ENCODE peak calls at places on chromosomes 4 and X, in ten cellular contexts. One of them, this sample, is unnamed.

GRCh38 chrX:47643926-47644325 is 6.4 kb downstream of the ELK1 start:
- DNase-seq in NCI-H510A treated with DMSO at 0.1 percent for 48 hours: no peak
- DNase-seq in stimulated activated CD4-positive, alpha-beta T cell treated with anti-CD3 and anti-CD28 coated beads, Interleukin-1b, Interleukin-23, amount 100 ng/mL, for 24 hours: no peak
- DNase-seq in NCI-H748 treated with DMSO at 0.1 percent for 48 hours: no peak
- DNase-seq in NT2/D1: no peak
- DNase-seq in activated naive CD4-positive, alpha-beta T cell: no peak
- DNase-seq in aorta: no peak
- DNase-seq in HCT116: no peak
- DNase-seq in AG09319: no peak
- DNase-seq in activated CD4-positive, alpha-beta T cell treated with anti-CD3 and anti-CD28 coated beads, Interleukin-2, amount 50 U/mL, for 24 hours: no peak
- DNase-seq in this sample: no peak

GRCh38 chr4:3335385-3335784 is 42.6 kb downstream of the RGS12 start:
- DNase-seq in NCI-H510A treated with DMSO at 0.1 percent for 48 hours: no peak
- DNase-seq in activated naive CD4-positive, alpha-beta T cell: no peak
- DNase-seq in aorta: no peak
- DNase-seq in activated CD4-positive, alpha-beta T cell treated with anti-CD3 and anti-CD28 coated beads, Interleukin-2, amount 50 U/mL, for 24 hours: no peak
- DNase-seq in HCT116: no peak
- DNase-seq in stimulated activated CD4-positive, alpha-beta T cell treated with anti-CD3 and anti-CD28 coated beads, Interleukin-1b, Interleukin-23, amount 100 ng/mL, for 24 hours: no peak
- DNase-seq in NT2/D1: no peak
- DNase-seq in AG09319: no peak
- DNase-seq in NCI-H748 treated with DMSO at 0.1 percent for 48 hours: no peak
- DNase-seq in this sample: peak

GRCh38 chr4:120731561-120731960 is 191.0 kb downstream of the PRDM5 start:
- DNase-seq in stimulated activated CD4-positive, alpha-beta T cell treated with anti-CD3 and anti-CD28 coated beads, Interleukin-1b, Interleukin-23, amount 100 ng/mL, for 24 hours: no peak
- DNase-seq in HCT116: no peak
- DNase-seq in NCI-H510A treated with DMSO at 0.1 percent for 48 hours: no peak
- DNase-seq in activated CD4-positive, alpha-beta T cell treated with anti-CD3 and anti-CD28 coated beads, Interleukin-2, amount 50 U/mL, for 24 hours: no peak
- DNase-seq in AG09319: peak
- DNase-seq in activated naive CD4-positive, alpha-beta T cell: no peak
- DNase-seq in NCI-H748 treated with DMSO at 0.1 percent for 48 hours: no peak
- DNase-seq in NT2/D1: no peak
- DNase-seq in aorta: no peak
- DNase-seq in this sample: no peak

GRCh38 chr4:158013858-158014257 is 159.0 kb downstream of the GASK1B start:
- DNase-seq in NCI-H748 treated with DMSO at 0.1 percent for 48 hours: no peak
- DNase-seq in HCT116: no peak
- DNase-seq in stimulated activated CD4-positive, alpha-beta T cell treated with anti-CD3 and anti-CD28 coated beads, Interleukin-1b, Interleukin-23, amount 100 ng/mL, for 24 hours: no peak
- DNase-seq in activated CD4-positive, alpha-beta T cell treated with anti-CD3 and anti-CD28 coated beads, Interleukin-2, amount 50 U/mL, for 24 hours: no peak
- DNase-seq in AG09319: no peak
- DNase-seq in NCI-H510A treated with DMSO at 0.1 percent for 48 hours: no peak
- DNase-seq in activated naive CD4-positive, alpha-beta T cell: no peak
- DNase-seq in aorta: no peak
- DNase-seq in NT2/D1: no peak
- DNase-seq in this sample: no peak

GRCh38 chrX:87525771-87526229 is 8.2 kb downstream of the KLHL4 start:
- DNase-seq in NCI-H510A treated with DMSO at 0.1 percent for 48 hours: no peak
- DNase-seq in activated naive CD4-positive, alpha-beta T cell: no peak
- DNase-seq in HCT116: no peak
- DNase-seq in NCI-H748 treated with DMSO at 0.1 percent for 48 hours: no peak
- DNase-seq in AG09319: no peak
- DNase-seq in NT2/D1: no peak
- DNase-seq in activated CD4-positive, alpha-beta T cell treated with anti-CD3 and anti-CD28 coated beads, Interleukin-2, amount 50 U/mL, for 24 hours: no peak
- DNase-seq in stimulated activated CD4-positive, alpha-beta T cell treated with anti-CD3 and anti-CD28 coated beads, Interleukin-1b, Interleukin-23, amount 100 ng/mL, for 24 hours: no peak
- DNase-seq in aorta: no peak
- DNase-seq in this sample: no peak

GRCh38 chrX:8845060-8845459 is 43.9 kb upstream of the FAM9A start:
- DNase-seq in aorta: no peak
- DNase-seq in stimulated activated CD4-positive, alpha-beta T cell treated with anti-CD3 and anti-CD28 coated beads, Interleukin-1b, Interleukin-23, amount 100 ng/mL, for 24 hours: no peak
- DNase-seq in HCT116: no peak
- DNase-seq in AG09319: no peak
- DNase-seq in activated naive CD4-positive, alpha-beta T cell: no peak
- DNase-seq in NT2/D1: no peak
- DNase-seq in NCI-H748 treated with DMSO at 0.1 percent for 48 hours: no peak
- DNase-seq in NCI-H510A treated with DMSO at 0.1 percent for 48 hours: no peak
- DNase-seq in activated CD4-positive, alpha-beta T cell treated with anti-CD3 and anti-CD28 coated beads, Interleukin-2, amount 50 U/mL, for 24 hours: no peak
- DNase-seq in this sample: no peak

GRCh38 chrX:129632443-129632842 is 22.3 kb downstream of the APLN start:
- DNase-seq in activated CD4-positive, alpha-beta T cell treated with anti-CD3 and anti-CD28 coated beads, Interleukin-2, amount 50 U/mL, for 24 hours: no peak
- DNase-seq in stimulated activated CD4-positive, alpha-beta T cell treated with anti-CD3 and anti-CD28 coated beads, Interleukin-1b, Interleukin-23, amount 100 ng/mL, for 24 hours: no peak
- DNase-seq in activated naive CD4-positive, alpha-beta T cell: no peak
- DNase-seq in aorta: no peak
- DNase-seq in HCT116: no peak
- DNase-seq in NCI-H748 treated with DMSO at 0.1 percent for 48 hours: no peak
- DNase-seq in NCI-H510A treated with DMSO at 0.1 percent for 48 hours: no peak
- DNase-seq in NT2/D1: no peak
- DNase-seq in AG09319: peak
- DNase-seq in this sample: peak

GRCh38 chrX:47080915-47081236 is 2.6 kb downstream of the RGN start:
- DNase-seq in HCT116: no peak
- DNase-seq in NT2/D1: no peak
- DNase-seq in NCI-H748 treated with DMSO at 0.1 percent for 48 hours: no peak
- DNase-seq in stimulated activated CD4-positive, alpha-beta T cell treated with anti-CD3 and anti-CD28 coated beads, Interleukin-1b, Interleukin-23, amount 100 ng/mL, for 24 hours: no peak
- DNase-seq in activated naive CD4-positive, alpha-beta T cell: no peak
- DNase-seq in NCI-H510A treated with DMSO at 0.1 percent for 48 hours: no peak
- DNase-seq in aorta: no peak
- DNase-seq in activated CD4-positive, alpha-beta T cell treated with anti-CD3 and anti-CD28 coated beads, Interleukin-2, amount 50 U/mL, for 24 hours: no peak
- DNase-seq in AG09319: no peak
- DNase-seq in this sample: no peak

GRCh38 chr4:37241646-37242045 is 2.9 kb upstream of the NWD2 start:
- DNase-seq in HCT116: no peak
- DNase-seq in activated naive CD4-positive, alpha-beta T cell: no peak
- DNase-seq in aorta: no peak
- DNase-seq in stimulated activated CD4-positive, alpha-beta T cell treated with anti-CD3 and anti-CD28 coated beads, Interleukin-1b, Interleukin-23, amount 100 ng/mL, for 24 hours: no peak
- DNase-seq in AG09319: no peak
- DNase-seq in NCI-H510A treated with DMSO at 0.1 percent for 48 hours: no peak
- DNase-seq in NCI-H748 treated with DMSO at 0.1 percent for 48 hours: no peak
- DNase-seq in NT2/D1: no peak
- DNase-seq in activated CD4-positive, alpha-beta T cell treated with anti-CD3 and anti-CD28 coated beads, Interleukin-2, amount 50 U/mL, for 24 hours: no peak
- DNase-seq in this sample: no peak

GRCh38 chr4:17013382-17014006 is 115.0 kb upstream of the LDB2 start:
- DNase-seq in stimulated activated CD4-positive, alpha-beta T cell treated with anti-CD3 and anti-CD28 coated beads, Interleukin-1b, Interleukin-23, amount 100 ng/mL, for 24 hours: no peak
- DNase-seq in NCI-H510A treated with DMSO at 0.1 percent for 48 hours: no peak
- DNase-seq in aorta: no peak
- DNase-seq in activated naive CD4-positive, alpha-beta T cell: no peak
- DNase-seq in activated CD4-positive, alpha-beta T cell treated with anti-CD3 and anti-CD28 coated beads, Interleukin-2, amount 50 U/mL, for 24 hours: no peak
- DNase-seq in AG09319: no peak
- DNase-seq in NCI-H748 treated with DMSO at 0.1 percent for 48 hours: no peak
- DNase-seq in NT2/D1: no peak
- DNase-seq in HCT116: no peak
- DNase-seq in this sample: no peak

GRCh38 chrX:33211356-33212254 is at the start of gene DMD:
- DNase-seq in NCI-H510A treated with DMSO at 0.1 percent for 48 hours: no peak
- DNase-seq in aorta: peak
- DNase-seq in activated CD4-positive, alpha-beta T cell treated with anti-CD3 and anti-CD28 coated beads, Interleukin-2, amount 50 U/mL, for 24 hours: no peak
- DNase-seq in activated naive CD4-positive, alpha-beta T cell: no peak
- DNase-seq in NCI-H748 treated with DMSO at 0.1 percent for 48 hours: no peak
- DNase-seq in HCT116: no peak
- DNase-seq in NT2/D1: no peak
- DNase-seq in AG09319: peak
- DNase-seq in stimulated activated CD4-positive, alpha-beta T cell treated with anti-CD3 and anti-CD28 coated beads, Interleukin-1b, Interleukin-23, amount 100 ng/mL, for 24 hours: no peak
- DNase-seq in this sample: no peak

GRCh38 chr4:113584407-113585150 is 177.0 kb downstream of the CAMK2D start:
- DNase-seq in stimulated activated CD4-positive, alpha-beta T cell treated with anti-CD3 and anti-CD28 coated beads, Interleukin-1b, Interleukin-23, amount 100 ng/mL, for 24 hours: no peak
- DNase-seq in NCI-H748 treated with DMSO at 0.1 percent for 48 hours: no peak
- DNase-seq in NCI-H510A treated with DMSO at 0.1 percent for 48 hours: no peak
- DNase-seq in AG09319: no peak
- DNase-seq in activated naive CD4-positive, alpha-beta T cell: no peak
- DNase-seq in activated CD4-positive, alpha-beta T cell treated with anti-CD3 and anti-CD28 coated beads, Interleukin-2, amount 50 U/mL, for 24 hours: no peak
- DNase-seq in aorta: no peak
- DNase-seq in HCT116: peak
- DNase-seq in NT2/D1: peak
- DNase-seq in this sample: no peak

GRCh38 chr4:54228563-54229501 is at the start of gene PDGFRA:
- DNase-seq in AG09319: peak
- DNase-seq in NCI-H748 treated with DMSO at 0.1 percent for 48 hours: peak
- DNase-seq in NCI-H510A treated with DMSO at 0.1 percent for 48 hours: no peak
- DNase-seq in activated CD4-positive, alpha-beta T cell treated with anti-CD3 and anti-CD28 coated beads, Interleukin-2, amount 50 U/mL, for 24 hours: no peak
- DNase-seq in activated naive CD4-positive, alpha-beta T cell: no peak
- DNase-seq in stimulated activated CD4-positive, alpha-beta T cell treated with anti-CD3 and anti-CD28 coated beads, Interleukin-1b, Interleukin-23, amount 100 ng/mL, for 24 hours: no peak
- DNase-seq in NT2/D1: no peak
- DNase-seq in aorta: peak
- DNase-seq in HCT116: no peak
- DNase-seq in this sample: no peak

GRCh38 chr4:186580669-186581068 is 25.3 kb upstream of the MTNR1A start:
- DNase-seq in activated CD4-positive, alpha-beta T cell treated with anti-CD3 and anti-CD28 coated beads, Interleukin-2, amount 50 U/mL, for 24 hours: no peak
- DNase-seq in NCI-H748 treated with DMSO at 0.1 percent for 48 hours: no peak
- DNase-seq in activated naive CD4-positive, alpha-beta T cell: no peak
- DNase-seq in HCT116: no peak
- DNase-seq in stimulated activated CD4-positive, alpha-beta T cell treated with anti-CD3 and anti-CD28 coated beads, Interleukin-1b, Interleukin-23, amount 100 ng/mL, for 24 hours: no peak
- DNase-seq in NCI-H510A treated with DMSO at 0.1 percent for 48 hours: no peak
- DNase-seq in AG09319: no peak
- DNase-seq in NT2/D1: no peak
- DNase-seq in aorta: no peak
- DNase-seq in this sample: no peak

GRCh38 chr4:5691491-5692132 is 16.7 kb downstream of the EVC2 start:
- DNase-seq in activated CD4-positive, alpha-beta T cell treated with anti-CD3 and anti-CD28 coated beads, Interleukin-2, amount 50 U/mL, for 24 hours: no peak
- DNase-seq in AG09319: no peak
- DNase-seq in stimulated activated CD4-positive, alpha-beta T cell treated with anti-CD3 and anti-CD28 coated beads, Interleukin-1b, Interleukin-23, amount 100 ng/mL, for 24 hours: no peak
- DNase-seq in aorta: no peak
- DNase-seq in HCT116: no peak
- DNase-seq in NCI-H748 treated with DMSO at 0.1 percent for 48 hours: no peak
- DNase-seq in activated naive CD4-positive, alpha-beta T cell: no peak
- DNase-seq in NCI-H510A treated with DMSO at 0.1 percent for 48 hours: no peak
- DNase-seq in NT2/D1: no peak
- DNase-seq in this sample: no peak

GRCh38 chrX:72128881-72129280 is 2.8 kb downstream of the RTL5 start:
- DNase-seq in activated CD4-positive, alpha-beta T cell treated with anti-CD3 and anti-CD28 coated beads, Interleukin-2, amount 50 U/mL, for 24 hours: no peak
- DNase-seq in NT2/D1: no peak
- DNase-seq in stimulated activated CD4-positive, alpha-beta T cell treated with anti-CD3 and anti-CD28 coated beads, Interleukin-1b, Interleukin-23, amount 100 ng/mL, for 24 hours: peak
- DNase-seq in aorta: no peak
- DNase-seq in NCI-H748 treated with DMSO at 0.1 percent for 48 hours: no peak
- DNase-seq in NCI-H510A treated with DMSO at 0.1 percent for 48 hours: peak
- DNase-seq in activated naive CD4-positive, alpha-beta T cell: peak
- DNase-seq in HCT116: no peak
- DNase-seq in AG09319: no peak
- DNase-seq in this sample: no peak

GRCh38 chrX:39399387-39399786 is 598.1 kb downstream of the MID1IP1 start:
- DNase-seq in stimulated activated CD4-positive, alpha-beta T cell treated with anti-CD3 and anti-CD28 coated beads, Interleukin-1b, Interleukin-23, amount 100 ng/mL, for 24 hours: no peak
- DNase-seq in NCI-H510A treated with DMSO at 0.1 percent for 48 hours: no peak
- DNase-seq in HCT116: no peak
- DNase-seq in activated naive CD4-positive, alpha-beta T cell: no peak
- DNase-seq in activated CD4-positive, alpha-beta T cell treated with anti-CD3 and anti-CD28 coated beads, Interleukin-2, amount 50 U/mL, for 24 hours: no peak
- DNase-seq in AG09319: no peak
- DNase-seq in aorta: no peak
- DNase-seq in NT2/D1: no peak
- DNase-seq in NCI-H748 treated with DMSO at 0.1 percent for 48 hours: no peak
- DNase-seq in this sample: no peak

GRCh38 chr4:173301518-173302201 is 32.5 kb downstream of the HMGB2 start:
- DNase-seq in AG09319: no peak
- DNase-seq in aorta: no peak
- DNase-seq in NCI-H510A treated with DMSO at 0.1 percent for 48 hours: no peak
- DNase-seq in HCT116: peak
- DNase-seq in stimulated activated CD4-positive, alpha-beta T cell treated with anti-CD3 and anti-CD28 coated beads, Interleukin-1b, Interleukin-23, amount 100 ng/mL, for 24 hours: no peak
- DNase-seq in activated naive CD4-positive, alpha-beta T cell: no peak
- DNase-seq in activated CD4-positive, alpha-beta T cell treated with anti-CD3 and anti-CD28 coated beads, Interleukin-2, amount 50 U/mL, for 24 hours: no peak
- DNase-seq in NT2/D1: no peak
- DNase-seq in NCI-H748 treated with DMSO at 0.1 percent for 48 hours: peak
- DNase-seq in this sample: no peak

GRCh38 chr4:53089940-53090729 is 228.0 kb downstream of the RASL11B start:
- DNase-seq in aorta: no peak
- DNase-seq in NCI-H510A treated with DMSO at 0.1 percent for 48 hours: no peak
- DNase-seq in activated naive CD4-positive, alpha-beta T cell: no peak
- DNase-seq in HCT116: no peak
- DNase-seq in activated CD4-positive, alpha-beta T cell treated with anti-CD3 and anti-CD28 coated beads, Interleukin-2, amount 50 U/mL, for 24 hours: no peak
- DNase-seq in NCI-H748 treated with DMSO at 0.1 percent for 48 hours: no peak
- DNase-seq in stimulated activated CD4-positive, alpha-beta T cell treated with anti-CD3 and anti-CD28 coated beads, Interleukin-1b, Interleukin-23, amount 100 ng/mL, for 24 hours: no peak
- DNase-seq in NT2/D1: no peak
- DNase-seq in AG09319: peak
- DNase-seq in this sample: no peak

GRCh38 chr4:163590609-163591264 is 96.2 kb downstream of the TMA16 start:
- DNase-seq in activated CD4-positive, alpha-beta T cell treated with anti-CD3 and anti-CD28 coated beads, Interleukin-2, amount 50 U/mL, for 24 hours: no peak
- DNase-seq in activated naive CD4-positive, alpha-beta T cell: no peak
- DNase-seq in NT2/D1: no peak
- DNase-seq in AG09319: no peak
- DNase-seq in aorta: no peak
- DNase-seq in stimulated activated CD4-positive, alpha-beta T cell treated with anti-CD3 and anti-CD28 coated beads, Interleukin-1b, Interleukin-23, amount 100 ng/mL, for 24 hours: no peak
- DNase-seq in HCT116: no peak
- DNase-seq in NCI-H748 treated with DMSO at 0.1 percent for 48 hours: no peak
- DNase-seq in NCI-H510A treated with DMSO at 0.1 percent for 48 hours: no peak
- DNase-seq in this sample: no peak

GRCh38 chr4:154425514-154425913 is 66.1 kb downstream of the DCHS2 start:
- DNase-seq in NCI-H510A treated with DMSO at 0.1 percent for 48 hours: no peak
- DNase-seq in aorta: no peak
- DNase-seq in stimulated activated CD4-positive, alpha-beta T cell treated with anti-CD3 and anti-CD28 coated beads, Interleukin-1b, Interleukin-23, amount 100 ng/mL, for 24 hours: no peak
- DNase-seq in NCI-H748 treated with DMSO at 0.1 percent for 48 hours: no peak
- DNase-seq in AG09319: no peak
- DNase-seq in NT2/D1: no peak
- DNase-seq in activated CD4-positive, alpha-beta T cell treated with anti-CD3 and anti-CD28 coated beads, Interleukin-2, amount 50 U/mL, for 24 hours: no peak
- DNase-seq in activated naive CD4-positive, alpha-beta T cell: no peak
- DNase-seq in HCT116: no peak
- DNase-seq in this sample: no peak

GRCh38 chr4:16931906-16932305 is 33.5 kb upstream of the LDB2 start:
- DNase-seq in aorta: no peak
- DNase-seq in activated CD4-positive, alpha-beta T cell treated with anti-CD3 and anti-CD28 coated beads, Interleukin-2, amount 50 U/mL, for 24 hours: no peak
- DNase-seq in NCI-H510A treated with DMSO at 0.1 percent for 48 hours: no peak
- DNase-seq in activated naive CD4-positive, alpha-beta T cell: no peak
- DNase-seq in HCT116: no peak
- DNase-seq in NCI-H748 treated with DMSO at 0.1 percent for 48 hours: no peak
- DNase-seq in stimulated activated CD4-positive, alpha-beta T cell treated with anti-CD3 and anti-CD28 coated beads, Interleukin-1b, Interleukin-23, amount 100 ng/mL, for 24 hours: no peak
- DNase-seq in NT2/D1: no peak
- DNase-seq in AG09319: peak
- DNase-seq in this sample: no peak

GRCh38 chr4:7425171-7425570 is 9.6 kb downstream of the PSAPL1 start:
- DNase-seq in HCT116: no peak
- DNase-seq in activated CD4-positive, alpha-beta T cell treated with anti-CD3 and anti-CD28 coated beads, Interleukin-2, amount 50 U/mL, for 24 hours: no peak
- DNase-seq in NCI-H748 treated with DMSO at 0.1 percent for 48 hours: no peak
- DNase-seq in stimulated activated CD4-positive, alpha-beta T cell treated with anti-CD3 and anti-CD28 coated beads, Interleukin-1b, Interleukin-23, amount 100 ng/mL, for 24 hours: no peak
- DNase-seq in aorta: no peak
- DNase-seq in AG09319: no peak
- DNase-seq in NCI-H510A treated with DMSO at 0.1 percent for 48 hours: no peak
- DNase-seq in NT2/D1: no peak
- DNase-seq in activated naive CD4-positive, alpha-beta T cell: no peak
- DNase-seq in this sample: no peak

GRCh38 chr4:143336828-143337599 is at the start of gene GAB1:
- DNase-seq in AG09319: no peak
- DNase-seq in activated naive CD4-positive, alpha-beta T cell: no peak
- DNase-seq in NT2/D1: peak
- DNase-seq in activated CD4-positive, alpha-beta T cell treated with anti-CD3 and anti-CD28 coated beads, Interleukin-2, amount 50 U/mL, for 24 hours: no peak
- DNase-seq in aorta: peak
- DNase-seq in NCI-H748 treated with DMSO at 0.1 percent for 48 hours: no peak
- DNase-seq in NCI-H510A treated with DMSO at 0.1 percent for 48 hours: peak
- DNase-seq in stimulated activated CD4-positive, alpha-beta T cell treated with anti-CD3 and anti-CD28 coated beads, Interleukin-1b, Interleukin-23, amount 100 ng/mL, for 24 hours: peak
- DNase-seq in HCT116: no peak
- DNase-seq in this sample: peak